ENCODE peak calls at places on chromosome 2, in nine cellular contexts. J, N, U, O, T, K, Q, Y and D are unnamed samples.

GRCh38 chr2:70461981-70462876 is 91.4 kb downstream of the TGFA start:
- DNase-seq in Q (no peak), U (no peak), Y (no peak), K (no peak), N (no peak), T (no peak), O (no peak), J (no peak), D (no peak)

GRCh38 chr2:239663364-239663924 is 262.6 kb upstream of the HDAC4 start:
- DNase-seq in K (no peak), Y (no peak), T (no peak), Q (no peak), J (no peak), N (no peak), O (no peak), U (no peak), D (no peak)

GRCh38 chr2:102122115-102122514 is 20.4 kb upstream of the IL1R1 start:
- DNase-seq in K (no peak), U (no peak), N (no peak), O (no peak), Q (peak), Y (no peak), T (no peak), J (peak), D (no peak)

GRCh38 chr2:149188291-149188690 is 142.1 kb upstream of the LYPD6 start:
- DNase-seq in N (no peak), O (no peak), K (no peak), Y (no peak), T (no peak), J (no peak), U (no peak), Q (no peak), D (no peak)

GRCh38 chr2:152320166-152320565 is 14.8 kb upstream of the FMNL2 start:
- DNase-seq in O (no peak), Q (peak), Y (no peak), T (no peak), N (no peak), U (no peak), J (peak), K (no peak), D (no peak)

GRCh38 chr2:32865399-32866068 is 81.2 kb upstream of the LTBP1 start:
- DNase-seq in T (no peak), Q (peak), Y (no peak), O (no peak), K (no peak), N (peak), U (no peak), J (peak), D (no peak)

GRCh38 chr2:150127995-150128394 is 359.5 kb downstream of the RND3 start:
- DNase-seq in N (no peak), Q (peak), O (no peak), Y (no peak), U (no peak), K (no peak), T (no peak), J (no peak), D (no peak)

GRCh38 chr2:137221797-137222492 is 456.6 kb downstream of the THSD7B start:
- DNase-seq in Y (no peak), J (no peak), U (no peak), T (no peak), O (no peak), N (no peak), Q (no peak), K (no peak), D (no peak)

GRCh38 chr2:208618220-208618619 is 211.6 kb downstream of the PTH2R start:
- DNase-seq in K (no peak), Q (no peak), U (peak), Y (no peak), N (no peak), T (no peak), J (no peak), O (no peak), D (no peak)

GRCh38 chr2:86072271-86072858 is 33.3 kb downstream of the POLR1A start:
- DNase-seq in U (no peak), Y (peak), N (peak), Q (peak), O (peak), J (peak), K (peak), T (peak), D (peak)

GRCh38 chr2:15667579-15668556 is 76.2 kb downstream of the DDX1 start:
- DNase-seq in J (peak), O (no peak), Q (no peak), U (no peak), Y (no peak), T (no peak), N (no peak), K (no peak), D (no peak)

GRCh38 chr2:8671176-8671575 is 10.7 kb upstream of the ID2 start:
- DNase-seq in N (no peak), Q (no peak), O (no peak), U (no peak), J (no peak), T (no peak), Y (no peak), K (no peak), D (no peak)

GRCh38 chr2:144020047-144020446 is 499.9 kb downstream of the ZEB2 start:
- DNase-seq in K (no peak), N (no peak), O (no peak), U (no peak), T (no peak), J (no peak), Y (no peak), Q (no peak), D (no peak)

GRCh38 chr2:168649105-168649504 is 153.3 kb upstream of the NOSTRIN start:
- DNase-seq in Q (no peak), U (no peak), J (no peak), T (no peak), Y (no peak), K (no peak), O (peak), N (no peak), D (no peak)

GRCh38 chr2:74603282-74604000 is 44.7 kb downstream of the M1AP start:
- DNase-seq in U (no peak), O (no peak), T (no peak), K (no peak), J (no peak), Q (no peak), N (no peak), Y (no peak), D (no peak)

GRCh38 chr2:174574657-174575056 is 22.9 kb downstream of the WIPF1 start:
- DNase-seq in T (no peak), U (no peak), K (no peak), O (no peak), Q (no peak), Y (peak), J (peak), N (no peak), D (no peak)

GRCh38 chr2:953975-954686 is 3.5 kb downstream of the SNTG2 start:
- DNase-seq in J (peak), U (peak), T (no peak), O (no peak), N (peak), Q (no peak), Y (no peak), K (no peak), D (no peak)

GRCh38 chr2:39546409-39546808 is 109.3 kb upstream of the MAP4K3 start:
- DNase-seq in N (no peak), Q (no peak), Y (no peak), T (no peak), O (no peak), U (no peak), J (no peak), K (no peak), D (no peak)

GRCh38 chr2:240298316-240298790 is 137.1 kb upstream of the GPC1 start:
- DNase-seq in U (no peak), T (no peak), O (no peak), N (no peak), Y (no peak), K (no peak), Q (no peak), J (no peak), D (no peak)

GRCh38 chr2:148756292-148756975 is 111.9 kb downstream of the EPC2 start:
- DNase-seq in J (peak), Q (peak), K (no peak), N (peak), O (no peak), U (no peak), T (no peak), Y (no peak), D (no peak)

GRCh38 chr2:26480751-26481380 is 2.9 kb upstream of the OTOF start:
- DNase-seq in Q (no peak), O (no peak), N (no peak), T (no peak), U (no peak), K (no peak), J (no peak), Y (no peak), D (no peak)

GRCh38 chr2:239719791-239720410 is 305.2 kb downstream of the NDUFA10 start:
- DNase-seq in O (no peak), Y (peak), T (peak), U (no peak), J (no peak), N (no peak), K (no peak), Q (no peak), D (no peak)

GRCh38 chr2:127154985-127155650 is 48.2 kb upstream of the BIN1 start:
- DNase-seq in O (no peak), Y (no peak), T (peak), U (no peak), Q (no peak), K (no peak), J (peak), N (no peak), D (no peak)

GRCh38 chr2:45964226-45964841 is 312.9 kb downstream of the PRKCE start:
- DNase-seq in O (no peak), K (peak), U (peak), Q (peak), N (peak), Y (peak), J (peak), T (peak), D (peak)

GRCh38 chr2:7182525-7182924 is 265.3 kb downstream of the RNF144A start:
- DNase-seq in N (no peak), K (no peak), U (no peak), O (no peak), Y (no peak), J (no peak), Q (no peak), T (no peak), D (no peak)

GRCh38 chr2:11004206-11004605 is 92.5 kb downstream of the KCNF1 start:
- DNase-seq in O (no peak), Y (no peak), J (peak), N (no peak), K (no peak), Q (peak), U (no peak), T (no peak), D (no peak)

GRCh38 chr2:239750929-239751718 is 274.0 kb downstream of the NDUFA10 start:
- DNase-seq in Q (no peak), O (no peak), Y (no peak), N (no peak), K (no peak), T (no peak), U (no peak), J (no peak), D (no peak)

GRCh38 chr2:127067620-127068350 is 39.2 kb downstream of the BIN1 start:
- DNase-seq in Q (peak), Y (peak), J (peak), N (peak), T (peak), K (peak), U (peak), O (peak), D (peak)

GRCh38 chr2:152426801-152427200 is 91.8 kb downstream of the FMNL2 start:
- DNase-seq in K (no peak), U (no peak), O (no peak), Y (no peak), J (no peak), T (no peak), N (no peak), Q (no peak), D (no peak)

GRCh38 chr2:69380072-69380917 is 6.7 kb downstream of the GFPT1 start:
- DNase-seq in O (no peak), Q (no peak), U (no peak), T (no peak), J (no peak), N (peak), K (no peak), Y (no peak), D (no peak)
- TF ChIP-seq CTCF in O (no peak), Q (no peak), U (no peak), T (no peak), J (no peak), N (no peak), K (no peak), Y (no peak), D (no peak)

DNA sequence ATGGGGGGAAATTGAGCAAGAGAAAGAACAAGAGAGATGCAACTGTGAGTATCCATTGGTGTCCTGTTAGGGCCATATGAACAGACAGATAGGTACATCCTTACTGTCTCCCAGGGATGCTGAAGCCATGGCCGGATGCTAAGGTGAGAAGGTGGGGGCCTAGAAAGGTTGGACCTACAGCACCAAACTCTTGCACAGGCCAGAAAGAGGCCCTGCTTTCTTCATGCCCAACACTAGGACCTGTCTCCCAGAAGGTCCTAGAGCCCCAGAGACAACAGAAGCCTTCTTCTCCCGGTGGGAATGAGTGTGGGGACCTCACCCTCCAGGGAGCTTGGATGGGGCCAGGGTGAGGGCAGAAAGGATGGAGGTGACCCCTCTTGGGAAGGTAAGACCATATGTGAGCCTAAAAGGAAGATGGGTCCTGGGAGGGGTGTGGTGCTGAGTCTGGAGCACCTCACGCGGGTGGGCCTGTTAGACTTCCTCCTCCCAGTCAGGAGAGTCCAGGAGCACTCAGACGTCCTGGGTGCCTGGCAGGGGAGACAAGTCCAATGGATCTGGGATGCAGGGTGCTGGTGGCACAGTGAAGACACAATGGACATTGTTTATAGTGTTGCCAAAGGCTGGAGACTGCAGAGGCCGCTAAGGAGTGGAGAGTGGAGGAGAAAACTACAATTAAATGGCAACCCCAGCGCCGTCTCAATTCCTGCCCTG is 265.3 kb downstream of the CYP26B1 start:
- DNase-seq in Y (no peak), K (no peak), U (peak), N (no peak), Q (no peak), O (no peak), T (no peak), J (no peak), D (no peak)
- H3K27ac ChIP-seq in Y (no peak), K (no peak), U (no peak), N (peak), Q (no peak), O (no peak), T (peak), J (no peak), D (peak)

DNA sequence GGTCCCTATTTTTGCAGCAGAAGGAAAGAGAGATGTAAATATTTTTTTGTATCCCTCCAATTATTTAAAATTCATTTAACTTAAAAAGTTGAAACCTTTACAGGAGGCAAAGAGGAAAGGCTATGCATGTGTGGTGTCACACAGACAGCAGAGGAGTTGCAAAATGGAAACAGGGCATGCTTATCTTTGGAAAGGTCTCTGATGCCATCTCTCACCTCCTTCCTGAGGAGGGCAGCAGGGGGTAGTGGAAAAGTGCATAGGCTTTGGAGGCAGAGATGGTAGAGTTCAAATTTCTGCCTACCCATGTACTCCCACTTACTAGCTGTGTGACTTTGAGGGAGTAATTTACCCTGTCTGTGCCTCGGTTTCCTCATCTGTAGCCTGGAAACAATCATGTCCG is 99.6 kb upstream of the MCFD2 start:
- DNase-seq in T (no peak), N (peak), K (no peak), Y (no peak), O (peak), U (no peak), Q (no peak), J (peak), D (peak)
- TF ChIP-seq CTCF in T (peak), N (peak), K (no peak), Y (peak), O (no peak), U (no peak), Q (peak), J (no peak), D (peak)

GRCh38 chr2:99921903-99922302 is 220.5 kb downstream of the AFF3 start:
- DNase-seq in Y (no peak), J (no peak), U (no peak), K (no peak), T (no peak), N (no peak), Q (no peak), O (no peak), D (no peak)

GRCh38 chr2:99922664-99923063 is 219.7 kb downstream of the AFF3 start:
- DNase-seq in Q (no peak), J (no peak), N (no peak), K (no peak), Y (no peak), U (no peak), O (no peak), T (no peak), D (no peak)

GRCh38 chr2:99925960-99926359 is 216.4 kb downstream of the AFF3 start:
- DNase-seq in U (no peak), N (no peak), Q (no peak), J (no peak), O (no peak), T (no peak), K (no peak), Y (no peak), D (no peak)

GRCh38 chr2:99928472-99929053 is 213.8 kb downstream of the AFF3 start:
- DNase-seq in Q (no peak), J (no peak), Y (no peak), T (no peak), U (no peak), O (no peak), K (no peak), N (no peak), D (no peak)

DNA sequence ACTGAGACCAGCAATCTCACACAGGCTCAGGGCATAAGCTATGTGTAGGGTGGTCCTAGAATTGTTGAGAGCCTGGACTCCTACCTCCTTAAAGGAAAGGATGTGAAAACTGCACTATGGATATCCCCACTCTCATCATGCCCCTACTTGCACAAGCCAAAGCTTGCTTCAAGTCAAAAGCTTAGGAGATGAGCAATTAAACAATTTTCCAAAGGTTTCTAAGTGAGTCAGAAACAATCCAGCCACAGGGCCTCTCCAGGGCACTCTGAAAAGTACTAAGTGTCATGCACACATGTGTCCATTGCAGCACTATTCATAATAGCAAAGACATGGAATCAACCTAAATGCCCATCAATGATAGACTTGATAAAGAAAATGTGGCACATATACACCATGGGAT is 215.4 kb downstream of the AFF3 start:
- DNase-seq in Q (peak), J (peak), T (no peak), Y (no peak), K (no peak), U (no peak), O (no peak), N (no peak), D (no peak)
- H3K27ac ChIP-seq in Q (no peak), J (no peak), T (no peak), Y (no peak), K (no peak), U (no peak), O (no peak), N (no peak), D (no peak)

DNA sequence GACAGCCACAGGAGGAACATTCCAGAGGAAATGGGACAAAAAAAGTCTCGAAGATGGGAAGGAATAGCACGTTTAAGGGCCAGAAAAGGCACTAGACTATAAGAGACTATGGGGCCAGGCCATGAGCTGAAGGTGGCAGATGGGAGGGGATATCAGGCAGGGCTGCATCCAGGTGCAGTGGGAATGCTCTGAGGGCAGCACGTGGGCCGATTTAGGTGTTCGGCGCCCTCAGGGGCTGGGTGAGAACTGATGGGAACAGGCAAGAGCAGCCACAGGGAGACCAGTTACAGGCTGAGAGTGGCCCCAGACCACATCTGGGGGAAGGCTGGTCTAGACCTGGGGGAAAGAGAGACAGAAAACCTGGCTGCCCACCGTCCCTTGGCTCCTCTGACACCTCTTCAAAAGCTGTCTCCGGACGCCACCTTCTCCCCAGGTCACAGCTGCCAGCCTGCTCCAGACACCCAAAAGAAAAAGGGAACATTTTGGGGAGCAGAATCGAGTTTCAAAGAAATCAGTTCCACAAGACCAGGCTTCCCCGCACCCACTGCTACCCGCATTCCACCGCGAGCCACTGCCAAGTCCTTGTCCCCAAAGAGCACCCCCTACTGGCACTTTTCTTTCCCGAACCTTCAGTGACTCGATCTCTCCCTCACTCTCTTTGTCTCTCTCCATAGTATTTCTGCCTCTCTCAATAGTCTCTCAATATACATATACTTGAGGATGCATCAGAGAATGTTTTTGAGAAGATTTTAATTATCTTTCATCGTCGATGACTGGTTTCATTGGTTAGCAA is 190.1 kb upstream of the AGAP1 start:
- DNase-seq in J (no peak), Q (no peak), K (no peak), U (peak), Y (no peak), T (no peak), O (no peak), N (no peak), D (no peak)
- TF ChIP-seq CTCF in J (peak), Q (peak), K (no peak), U (peak), Y (no peak), T (no peak), O (no peak), N (peak), D (no peak)